ENCODE peak calls at places on chromosomes 6 and 20, in ten cellular contexts. Q, X, R, S, H, O, T, D, M and G are unnamed samples.

GRCh38 chr6:42766163-42766670 is 15.6 kb upstream of the BICRAL start:
- DNase-seq in Q (peak), X (no peak), R (no peak), S (no peak), H (no peak), O (peak), T (no peak), D (peak), M (no peak), G (no peak)

GRCh38 chr6:40340196-40340595 is 247.0 kb downstream of the LRFN2 start:
- DNase-seq in Q (no peak), X (peak), R (no peak), S (no peak), H (no peak), O (no peak), T (no peak), D (no peak), M (no peak), G (no peak)

GRCh38 chr6:33320315-33321181 is 3.0 kb upstream of the ZBTB22 start:
- DNase-seq in Q (peak), X (peak), R (no peak), S (no peak), H (no peak), O (peak), T (peak), D (no peak), M (peak), G (no peak)

GRCh38 chr20:58550661-58551060 is 35.5 kb upstream of the APCDD1L start:
- DNase-seq in Q (peak), X (peak), R (peak), S (no peak), H (no peak), O (no peak), T (no peak), D (no peak), M (peak), G (no peak)

GRCh38 chr6:81814365-81815109 is 62.1 kb upstream of the TENT5A start:
- DNase-seq in Q (peak), X (no peak), R (no peak), S (no peak), H (no peak), O (no peak), T (no peak), D (no peak), M (no peak), G (no peak)

GRCh38 chr20:62723351-62723750 is 14.7 kb downstream of the NTSR1 start:
- DNase-seq in Q (peak), X (peak), R (no peak), S (no peak), H (no peak), O (peak), T (peak), D (no peak), M (no peak), G (no peak)

GRCh38 chr6:33772902-33773472 is 15.9 kb downstream of the LEMD2 start:
- DNase-seq in Q (no peak), X (no peak), R (no peak), S (no peak), H (no peak), O (no peak), T (no peak), D (no peak), M (no peak), G (no peak)

GRCh38 chr20:62305765-62306431 is 3.1 kb downstream of the ADRM1 start:
- DNase-seq in Q (no peak), X (no peak), R (no peak), S (no peak), H (no peak), O (no peak), T (no peak), D (no peak), M (no peak), G (no peak)

GRCh38 chr6:112383191-112383590 is 36.1 kb downstream of the RFPL4B start:
- DNase-seq in Q (no peak), X (no peak), R (no peak), S (no peak), H (no peak), O (no peak), T (no peak), D (no peak), M (no peak), G (no peak)

GRCh38 chr20:6698056-6698455 is 69.4 kb upstream of the BMP2 start:
- DNase-seq in Q (peak), X (no peak), R (no peak), S (no peak), H (no peak), O (no peak), T (peak), D (peak), M (no peak), G (no peak)

GRCh38 chr6:26215200-26216014 is 128.2 kb downstream of the HFE start:
- DNase-seq in Q (peak), X (no peak), R (no peak), S (peak), H (peak), O (no peak), T (no peak), D (no peak), M (no peak), G (no peak)

GRCh38 chr6:136526196-136526930 is 23.9 kb downstream of the MAP7 start:
- DNase-seq in Q (peak), X (peak), R (peak), S (peak), H (no peak), O (peak), T (peak), D (no peak), M (peak), G (no peak)

GRCh38 chr6:31945507-31946369 is at the start of gene CFB:
- DNase-seq in Q (peak), X (peak), R (peak), S (no peak), H (no peak), O (peak), T (peak), D (no peak), M (peak), G (peak)

GRCh38 chr20:17520583-17520982 is 10.6 kb downstream of the BFSP1 start:
- DNase-seq in Q (no peak), X (no peak), R (peak), S (no peak), H (no peak), O (no peak), T (no peak), D (no peak), M (no peak), G (no peak)

GRCh38 chr20:10316582-10316981 is 98.0 kb downstream of the SNAP25 start:
- DNase-seq in Q (no peak), X (no peak), R (no peak), S (no peak), H (peak), O (no peak), T (peak), D (peak), M (no peak), G (no peak)

GRCh38 chr20:8535403-8536003 is 403.4 kb downstream of the PLCB1 start:
- DNase-seq in Q (no peak), X (no peak), R (no peak), S (peak), H (peak), O (no peak), T (no peak), D (no peak), M (no peak), G (no peak)

GRCh38 chr6:167815296-167815980 is 11.3 kb upstream of the AFDN start:
- DNase-seq in Q (no peak), X (no peak), R (no peak), S (no peak), H (no peak), O (no peak), T (no peak), D (no peak), M (no peak), G (no peak)

GRCh38 chr20:52231230-52231746 is 39.7 kb upstream of the ZFP64 start:
- DNase-seq in Q (no peak), X (no peak), R (no peak), S (no peak), H (no peak), O (no peak), T (no peak), D (no peak), M (no peak), G (peak)

GRCh38 chr20:37501940-37502339 is 19.1 kb upstream of the NNAT start:
- DNase-seq in Q (no peak), X (peak), R (peak), S (no peak), H (no peak), O (no peak), T (no peak), D (no peak), M (no peak), G (no peak)

GRCh38 chr20:37323985-37324384 is 22.0 kb upstream of the SRC start:
- DNase-seq in Q (peak), X (no peak), R (no peak), S (no peak), H (no peak), O (no peak), T (no peak), D (no peak), M (no peak), G (no peak)

GRCh38 chr6:56490994-56491393 is 151.7 kb downstream of the DST start:
- DNase-seq in Q (peak), X (no peak), R (no peak), S (no peak), H (no peak), O (no peak), T (no peak), D (no peak), M (no peak), G (peak)

GRCh38 chr6:100880901-100881706 is at the start of gene ASCC3:
- DNase-seq in Q (peak), X (peak), R (peak), S (peak), H (peak), O (peak), T (peak), D (peak), M (peak), G (no peak)

GRCh38 chr20:38897267-38897666 is 28.9 kb upstream of the FAM83D start:
- DNase-seq in Q (no peak), X (no peak), R (no peak), S (no peak), H (no peak), O (no peak), T (no peak), D (no peak), M (no peak), G (no peak)

DNA sequence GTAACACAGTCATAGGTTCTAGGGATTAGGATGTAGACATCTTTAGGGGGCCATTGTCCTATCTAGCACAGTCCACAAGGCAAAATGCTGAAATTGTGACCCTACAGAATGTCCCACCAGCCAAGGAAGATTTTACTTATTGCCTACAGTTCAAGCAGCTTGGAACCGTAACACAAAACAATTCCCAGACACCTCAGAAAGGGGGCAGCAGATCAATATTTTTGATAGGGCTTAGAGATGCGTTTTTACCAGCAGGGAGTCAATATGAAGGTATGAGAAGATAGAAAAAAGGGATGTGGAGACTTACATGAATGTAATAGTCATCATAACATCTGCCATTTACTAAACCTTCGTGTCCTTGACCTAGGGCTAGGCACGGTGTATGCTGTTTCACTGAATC is 81.0 kb downstream of the TMEM170B start:
- DNase-seq in Q (peak), X (no peak), R (peak), S (no peak), H (peak), O (no peak), T (no peak), D (peak), M (no peak), G (no peak)
- TF ChIP-seq CTCF in Q (peak), X (no peak), R (no peak), S (no peak), H (peak), O (no peak), T (no peak), D (peak), M (peak), G (peak)

DNA sequence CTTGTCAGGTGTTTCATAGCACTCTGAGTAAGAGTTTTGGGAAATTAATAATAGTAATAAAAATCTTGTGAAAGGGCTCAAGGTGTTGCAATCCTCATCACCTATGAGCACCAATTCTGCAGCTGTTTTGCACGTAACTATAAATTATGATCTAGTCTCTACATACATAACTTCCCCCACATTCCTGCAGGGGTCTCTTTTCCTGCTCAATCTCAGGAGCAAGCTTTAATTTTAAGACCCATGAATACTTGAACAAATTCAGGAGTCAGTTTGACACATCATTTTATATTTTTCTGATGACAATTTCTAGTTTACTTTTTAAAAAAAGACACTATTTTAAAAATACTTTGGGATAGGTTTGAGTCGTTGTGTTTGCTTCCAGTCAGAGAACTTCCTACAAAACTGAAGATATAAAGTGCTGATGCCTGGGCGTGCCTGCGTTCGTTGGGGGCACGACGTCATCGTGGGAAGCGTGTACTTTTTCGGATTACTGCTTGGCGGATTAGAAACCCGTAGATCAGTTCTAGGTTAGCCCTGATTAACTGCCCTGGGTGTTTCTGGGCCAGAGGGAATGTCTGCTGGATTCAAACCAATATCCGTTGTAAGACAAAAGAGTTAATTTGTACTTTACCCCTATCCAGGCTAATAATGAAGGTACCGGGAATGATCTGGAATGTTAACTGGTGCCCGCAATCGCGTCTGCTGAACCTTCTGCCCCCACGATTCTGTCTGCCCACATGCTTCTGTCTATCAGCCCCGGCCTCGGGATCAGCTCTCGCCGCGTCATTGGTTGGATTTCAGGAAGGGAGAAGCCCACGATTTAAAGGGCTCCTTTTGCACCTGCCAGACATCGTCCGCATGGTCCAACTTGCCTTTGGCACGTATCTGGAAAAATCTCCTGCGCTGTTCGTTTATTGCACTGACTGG is 940 bp upstream of the E2F3 start:
- DNase-seq in Q (peak), X (peak), R (no peak), S (peak), H (peak), O (peak), T (peak), D (peak), M (no peak), G (no peak)
- TF ChIP-seq CTCF in Q (peak), X (no peak), R (no peak), S (peak), H (peak), O (peak), T (peak), D (peak), M (peak), G (peak)

GRCh38 chr6:30676660-30677270 is 4.0 kb upstream of the DHX16 start:
- DNase-seq in Q (no peak), X (no peak), R (no peak), S (no peak), H (no peak), O (no peak), T (no peak), D (no peak), M (no peak), G (no peak)

GRCh38 chr6:30664994-30665767 is 7.6 kb downstream of the DHX16 start:
- DNase-seq in Q (no peak), X (no peak), R (no peak), S (no peak), H (no peak), O (no peak), T (no peak), D (no peak), M (no peak), G (no peak)

GRCh38 chr6:30672445-30673253 is at the start of gene DHX16:
- DNase-seq in Q (peak), X (peak), R (peak), S (peak), H (peak), O (peak), T (peak), D (peak), M (peak), G (peak)

DNA sequence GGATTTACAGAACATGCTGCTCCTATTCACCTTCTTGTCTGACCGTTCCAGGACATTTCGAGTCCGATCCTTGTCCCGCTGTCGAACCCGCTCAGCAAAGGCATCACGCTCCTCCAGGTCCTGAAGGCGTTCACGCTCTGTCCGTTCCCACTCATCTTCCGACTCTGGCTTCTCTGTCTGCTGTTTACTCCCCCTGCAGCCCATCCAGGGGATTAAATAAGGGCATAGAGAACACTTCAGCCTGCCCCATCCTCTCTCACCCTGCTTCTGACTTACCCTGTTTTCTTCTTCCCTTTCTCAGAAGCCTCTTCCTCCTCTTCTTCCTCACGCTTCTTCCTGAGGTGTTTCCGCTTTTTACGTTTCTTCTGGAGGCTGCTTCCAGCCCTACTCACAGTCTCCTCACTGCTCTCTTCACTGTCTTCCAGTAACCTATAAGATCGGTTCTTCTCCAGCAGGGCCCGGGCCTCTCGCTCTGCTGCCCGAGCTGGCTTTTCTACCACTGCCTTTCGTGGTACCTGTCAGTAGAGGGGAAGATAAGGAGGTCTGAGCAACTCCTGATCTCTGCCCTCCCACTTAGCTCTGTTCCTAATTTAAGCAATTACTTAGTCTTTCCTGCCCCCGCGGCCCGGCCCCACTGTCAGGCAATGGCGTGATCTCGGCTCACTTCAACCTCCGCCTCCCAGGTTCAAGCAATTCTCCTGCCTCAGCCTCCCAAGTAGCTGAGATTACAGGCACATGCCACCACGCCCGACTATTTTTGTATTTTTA is 1.9 kb downstream of the DHX16 start:
- DNase-seq in Q (no peak), X (no peak), R (no peak), S (no peak), H (no peak), O (no peak), T (no peak), D (no peak), M (no peak), G (no peak)
- TF ChIP-seq CTCF in Q (no peak), X (no peak), R (no peak), S (no peak), H (peak), O (no peak), T (no peak), D (peak), M (peak), G (peak)

GRCh38 chr6:24489881-24490280 is 503 bp upstream of the GPLD1 start:
- DNase-seq in Q (peak), X (no peak), R (no peak), S (no peak), H (no peak), O (no peak), T (no peak), D (no peak), M (peak), G (no peak)

GRCh38 chr6:24494726-24495515 is at the start of gene ALDH5A1:
- DNase-seq in Q (peak), X (peak), R (peak), S (peak), H (peak), O (peak), T (peak), D (peak), M (peak), G (no peak)

GRCh38 chr6:24489470-24489869 is at the start of gene GPLD1:
- DNase-seq in Q (no peak), X (no peak), R (no peak), S (no peak), H (no peak), O (no peak), T (peak), D (no peak), M (no peak), G (no peak)

GRCh38 chr6:24493945-24494725 is 634 bp upstream of the ALDH5A1 start:
- DNase-seq in Q (no peak), X (no peak), R (no peak), S (no peak), H (peak), O (no peak), T (no peak), D (no peak), M (no peak), G (no peak)

DNA sequence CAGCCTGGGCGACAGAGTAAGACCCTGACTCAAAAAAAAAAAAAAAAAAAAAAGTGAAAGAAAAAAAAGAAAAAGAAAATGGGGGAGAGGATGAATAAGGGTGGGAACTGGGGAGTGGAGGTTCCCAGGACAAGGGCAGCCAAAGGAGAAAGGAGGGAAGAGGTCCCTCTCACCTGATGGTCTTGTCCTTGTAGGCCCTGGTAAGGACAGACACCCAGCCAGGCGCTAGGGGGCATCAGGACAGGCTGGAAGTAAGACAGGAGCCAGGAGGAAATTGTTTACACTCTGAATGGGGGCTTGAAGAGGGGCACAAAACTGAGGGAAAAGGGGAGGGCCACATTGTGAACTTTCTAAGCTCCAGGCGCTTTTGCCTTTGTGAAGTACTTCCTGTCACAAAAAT is 2.3 kb upstream of the ALDH5A1 start:
- DNase-seq in Q (peak), X (no peak), R (no peak), S (no peak), H (peak), O (no peak), T (peak), D (no peak), M (no peak), G (no peak)
- TF ChIP-seq CTCF in Q (peak), X (no peak), R (no peak), S (peak), H (peak), O (no peak), T (no peak), D (peak), M (peak), G (peak)

GRCh38 chr6:72466971-72467566 is 154.8 kb upstream of the KCNQ5 start:
- DNase-seq in Q (peak), X (no peak), R (no peak), S (no peak), H (no peak), O (no peak), T (no peak), D (no peak), M (no peak), G (no peak)

GRCh38 chr6:72461144-72461543 is 160.7 kb upstream of the KCNQ5 start:
- DNase-seq in Q (peak), X (no peak), R (no peak), S (no peak), H (no peak), O (no peak), T (no peak), D (no peak), M (peak), G (no peak)

GRCh38 chr6:72464246-72464645 is 157.6 kb upstream of the KCNQ5 start:
- DNase-seq in Q (peak), X (no peak), R (no peak), S (no peak), H (no peak), O (no peak), T (no peak), D (no peak), M (peak), G (no peak)

GRCh38 chr6:72466471-72466870 is 155.4 kb upstream of the KCNQ5 start:
- DNase-seq in Q (no peak), X (no peak), R (no peak), S (no peak), H (no peak), O (no peak), T (no peak), D (no peak), M (no peak), G (no peak)

GRCh38 chr6:72464791-72465691 is 156.8 kb upstream of the KCNQ5 start:
- DNase-seq in Q (peak), X (no peak), R (no peak), S (no peak), H (no peak), O (no peak), T (no peak), D (no peak), M (peak), G (peak)
- TF ChIP-seq CTCF in Q (no peak), X (no peak), R (no peak), S (no peak), H (no peak), O (no peak), T (no peak), D (no peak), M (no peak), G (no peak)